ENCODE peak calls at places on chromosomes 1 and 21, in six cellular contexts. E, Z, M, L, T and O are unnamed samples.
A peak's percentile ranks its signal among the peaks of the same experiment; 100 is the strongest.

GRCh38 chr1:211830330-211831142 is at the start of gene LPGAT1:
- DNase-seq in E (peak; percentile 33), Z (peak; percentile 73), M (peak; percentile 44), L (peak; percentile 65), T (peak; percentile 74), O (peak; percentile 5)

GRCh38 chr1:99682291-99682751 is 36.4 kb downstream of the PALMD start:
- DNase-seq in E (peak; percentile 77), Z (no peak), M (no peak), L (peak; percentile 84), T (peak; percentile 73), O (no peak)

GRCh38 chr1:207414606-207415108 is 39.5 kb upstream of the CR2 start:
- DNase-seq in E (no peak), Z (no peak), M (no peak), L (no peak), T (no peak), O (no peak)

GRCh38 chr1:169321539-169321938 is 46.1 kb downstream of the NME7 start:
- DNase-seq in E (no peak), Z (no peak), M (no peak), L (peak; percentile 55), T (peak; percentile 43), O (no peak)

GRCh38 chr1:115544131-115544530 is 97.6 kb upstream of the VANGL1 start:
- DNase-seq in E (peak; percentile 19), Z (no peak), M (no peak), L (peak; percentile 63), T (peak; percentile 81), O (no peak)

GRCh38 chr1:184634296-184634695 is 120.4 kb downstream of the EDEM3 start:
- DNase-seq in E (no peak), Z (no peak), M (no peak), L (no peak), T (no peak), O (no peak)

GRCh38 chr1:226814751-226815496 is 55.5 kb upstream of the PSEN2 start:
- DNase-seq in E (peak; percentile 43), Z (peak; percentile 78), M (no peak), L (peak; percentile 84), T (peak; percentile 71), O (peak; percentile 14)

GRCh38 chr1:3078421-3078820 is 9.4 kb downstream of the PRDM16 start:
- DNase-seq in E (no peak), Z (no peak), M (no peak), L (peak; percentile 45), T (no peak), O (no peak)

GRCh38 chr1:46539968-46540367 is 11.5 kb downstream of the KNCN start:
- DNase-seq in E (peak; percentile 56), Z (no peak), M (no peak), L (peak; percentile 83), T (peak; percentile 80), O (no peak)

GRCh38 chr1:99548924-99549605 is 96.8 kb upstream of the PALMD start:
- DNase-seq in E (peak; percentile 56), Z (no peak), M (no peak), L (peak; percentile 69), T (peak; percentile 76), O (no peak)

GRCh38 chr1:7190261-7190660 is 405.0 kb downstream of the CAMTA1 start:
- DNase-seq in E (no peak), Z (no peak), M (no peak), L (no peak), T (no peak), O (no peak)

GRCh38 chr1:160862151-160863061 is at the start of gene CD244:
- DNase-seq in E (no peak), Z (no peak), M (no peak), L (no peak), T (peak; percentile 73), O (no peak)

GRCh38 chr1:71882241-71883036 is 399.9 kb downstream of the NEGR1 start:
- DNase-seq in E (no peak), Z (no peak), M (no peak), L (no peak), T (no peak), O (no peak)

GRCh38 chr1:224080082-224080774 is 33.7 kb upstream of the FBXO28 start:
- DNase-seq in E (peak; percentile 32), Z (no peak), M (no peak), L (peak; percentile 74), T (no peak), O (no peak)

GRCh38 chr1:84698151-84698651 is 7.9 kb upstream of the SSX2IP start:
- DNase-seq in E (peak; percentile 36), Z (no peak), M (no peak), L (peak; percentile 91), T (peak; percentile 89), O (no peak)

GRCh38 chr1:30008998-30009657 is 714.3 kb downstream of the MATN1 start:
- DNase-seq in E (peak; percentile 4), Z (no peak), M (no peak), L (peak; percentile 6), T (peak; percentile 11), O (no peak)

GRCh38 chr1:92695104-92695503 is 89.8 kb downstream of the EVI5 start:
- DNase-seq in E (no peak), Z (no peak), M (no peak), L (peak; percentile 7), T (no peak), O (no peak)

GRCh38 chr1:980137-980571 is 1.7 kb downstream of the PERM1 start:
- DNase-seq in E (no peak), Z (no peak), M (no peak), L (no peak), T (no peak), O (no peak)

GRCh38 chr1:214698589-214698988 is 95.6 kb downstream of the CENPF start:
- DNase-seq in E (no peak), Z (no peak), M (no peak), L (no peak), T (no peak), O (no peak)

GRCh38 chr21:44285547-44285992 is at the start of gene AIRE:
- DNase-seq in E (peak; percentile 21), Z (no peak), M (no peak), L (no peak), T (no peak), O (no peak)

GRCh38 chr1:224683981-224684380 is 67.9 kb downstream of the CNIH3 start:
- DNase-seq in E (no peak), Z (no peak), M (no peak), L (no peak), T (no peak), O (no peak)

GRCh38 chr1:93613895-93614294 is 67.7 kb downstream of the BCAR3 start:
- DNase-seq in E (peak; percentile 22), Z (peak; percentile 73), M (no peak), L (peak; percentile 69), T (peak; percentile 83), O (no peak)

GRCh38 chr1:47940779-47941178 is 56.4 kb downstream of the TRABD2B start:
- DNase-seq in E (peak; percentile 40), Z (no peak), M (no peak), L (peak; percentile 23), T (peak; percentile 77), O (no peak)

GRCh38 chr1:181778630-181779285 is 282.8 kb downstream of the ZNF648 start:
- DNase-seq in E (no peak), Z (no peak), M (no peak), L (peak; percentile 53), T (no peak), O (no peak)

GRCh38 chr1:174815474-174815908 is 184.3 kb upstream of the CACYBP start:
- DNase-seq in E (no peak), Z (no peak), M (no peak), L (no peak), T (no peak), O (no peak)

GRCh38 chr1:235313931-235314678 is 13.9 kb downstream of the ARID4B start:
- DNase-seq in E (no peak), Z (no peak), M (no peak), L (no peak), T (no peak), O (no peak)
- H3K4me3 ChIP-seq in E (no peak overlapping the region), Z (no peak overlapping the region), M (no peak overlapping the region), L (peak overlapping the region; percentile 24), T (no peak overlapping the region), O (no peak overlapping the region)

GRCh38 chr1:154502066-154502741 is at the start of the genes SHE and TDRD10:
- DNase-seq in E (no peak), Z (peak; percentile 26), M (no peak), L (no peak), T (no peak), O (no peak)

GRCh38 chr1:154500533-154500932 is 1.5 kb upstream of the TDRD10 start:
- DNase-seq in E (no peak), Z (no peak), M (no peak), L (no peak), T (no peak), O (no peak)

GRCh38 chr1:154503898-154504297 is 1.7 kb upstream of the SHE start:
- DNase-seq in E (no peak), Z (no peak), M (no peak), L (no peak), T (no peak), O (no peak)

GRCh38 chr1:154501423-154502065 is 475 bp upstream of the TDRD10 start:
- DNase-seq in E (no peak), Z (peak; percentile 75), M (peak; percentile 30), L (no peak), T (peak; percentile 40), O (no peak)

DNA sequence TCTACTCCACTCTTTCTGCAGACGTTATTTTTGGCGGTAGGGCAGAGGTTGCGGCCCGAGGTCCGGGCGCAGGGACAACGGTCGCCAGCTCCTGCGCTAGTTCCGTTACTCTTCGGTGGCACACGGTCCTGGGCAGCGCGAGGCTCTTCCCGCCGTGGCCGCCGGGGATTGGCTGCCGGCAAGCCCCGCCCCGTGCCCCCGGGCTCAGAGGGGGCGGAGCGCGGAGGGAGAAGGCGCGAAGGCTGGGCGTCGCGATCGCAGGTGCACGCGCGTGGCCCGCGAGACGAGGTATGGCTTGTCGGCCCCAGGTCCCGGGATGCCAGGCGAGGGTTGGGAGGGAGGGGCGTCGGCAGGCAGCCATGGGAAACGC is 515 bp upstream of the SHE start:
- DNase-seq in E (no peak), Z (no peak), M (no peak), L (no peak), T (no peak), O (no peak)
- H3K27ac ChIP-seq in E (no peak overlapping the region), Z (no peak overlapping the region), M (peak overlapping the region; percentile 80), L (no peak overlapping the region), T (no peak overlapping the region), O (no peak overlapping the region)

DNA sequence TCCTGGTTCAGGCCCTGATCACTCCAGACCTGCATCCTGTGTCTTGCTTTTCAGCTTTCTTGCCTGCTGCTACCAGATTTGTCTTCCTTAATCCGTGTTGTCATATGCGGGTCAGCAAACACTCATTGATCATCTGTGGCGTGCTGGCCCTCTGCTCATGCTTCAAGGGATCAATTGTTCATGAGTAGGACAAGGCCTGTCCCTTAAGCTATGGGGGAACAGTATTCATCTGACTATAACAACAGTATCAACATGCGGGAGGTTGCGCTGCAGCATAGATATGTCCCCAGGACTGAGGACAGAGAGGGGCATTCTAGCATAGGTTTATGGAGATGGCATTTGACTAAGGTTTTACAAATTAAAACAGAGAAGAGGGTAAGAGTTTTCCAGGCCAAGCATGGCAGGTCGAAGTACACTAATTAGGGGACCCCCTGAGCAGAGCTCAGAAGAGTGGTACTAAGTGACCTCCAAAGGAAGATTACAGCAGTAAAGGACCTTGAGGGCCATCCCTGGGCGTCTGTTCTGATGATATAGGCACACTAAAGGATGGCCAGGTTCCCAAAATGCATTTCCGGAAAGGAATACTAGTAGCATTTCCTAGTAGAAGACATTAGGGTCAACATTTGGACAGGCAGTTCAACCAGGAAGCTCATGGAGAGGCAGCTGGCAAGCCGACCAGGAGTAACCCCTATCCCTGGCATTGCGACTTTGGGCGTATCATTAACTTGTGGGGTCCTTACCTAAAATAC is 805 bp upstream of the ZNF672 start:
- DNase-seq in E (no peak), Z (no peak), M (no peak), L (no peak), T (no peak), O (no peak)
- H3K4me3 ChIP-seq in E (peak overlapping the region; percentile 64), Z (peak overlapping the region; percentile 46), M (peak overlapping the region; percentile 46), L (peak overlapping the region; percentile 72), T (peak overlapping the region; percentile 89), O (peak overlapping the region; percentile 98)

GRCh38 chr1:89670711-89671110 is 37.8 kb downstream of the LRRC8C start:
- DNase-seq in E (no peak), Z (no peak), M (no peak), L (no peak), T (no peak), O (no peak)
- H3K27ac ChIP-seq in E (no peak overlapping the region), Z (no peak overlapping the region), M (no peak overlapping the region), L (no peak overlapping the region), T (no peak overlapping the region), O (no peak overlapping the region)